ENCODE peak calls at places on chromosomes 3 and 15, in seven cellular contexts. K, V, N, R, L, P and M are unnamed samples.

GRCh38 chr15:40793216-40793989 is 13.5 kb upstream of the ZFYVE19 start:
- DNase-seq in N (peak), K (peak), R (peak), P (no peak), V (peak), L (peak), M (peak)

GRCh38 chr3:86785381-86785780 is 205.6 kb downstream of the VGLL3 start:
- DNase-seq in P (no peak), V (no peak), R (peak), N (no peak), K (peak), L (no peak), M (peak)

GRCh38 chr15:65884511-65884910 is 15.2 kb downstream of the RAB11A start:
- DNase-seq in P (no peak), L (no peak), V (no peak), R (peak), K (no peak), N (no peak), M (no peak)

GRCh38 chr15:39195988-39196486 is 384.8 kb upstream of the THBS1 start:
- DNase-seq in K (peak), P (no peak), R (peak), L (peak), N (peak), V (no peak), M (peak)

GRCh38 chr3:106673926-106674569 is 703.2 kb upstream of the CCDC54 start:
- DNase-seq in L (no peak), P (no peak), K (peak), V (no peak), N (no peak), R (no peak), M (peak)

GRCh38 chr3:167813169-167814123 is 77.9 kb downstream of the SERPINI1 start:
- DNase-seq in L (no peak), K (no peak), R (no peak), N (no peak), V (no peak), P (no peak), M (peak)

GRCh38 chr3:61247191-61247590 is 4.1 kb downstream of the FHIT start:
- DNase-seq in N (no peak), K (no peak), R (no peak), L (no peak), P (no peak), V (no peak), M (no peak)

GRCh38 chr3:23333633-23334032 is 130.5 kb downstream of the UBE2E2 start:
- DNase-seq in K (no peak), R (no peak), P (no peak), L (no peak), V (no peak), N (no peak), M (no peak)

GRCh38 chr3:13288732-13289718 is 131.1 kb downstream of the NUP210 start:
- DNase-seq in R (no peak), L (no peak), V (no peak), K (no peak), N (no peak), P (no peak), M (no peak)

GRCh38 chr3:44906997-44907396 is 32.6 kb downstream of the TGM4 start:
- DNase-seq in V (no peak), N (no peak), R (no peak), L (no peak), K (no peak), P (no peak), M (peak)

GRCh38 chr15:33091983-33092688 is 102.4 kb downstream of the FMN1 start:
- DNase-seq in P (no peak), K (no peak), R (no peak), V (no peak), L (no peak), N (no peak), M (no peak)

GRCh38 chr3:153160451-153161137 is 1.4 kb upstream of the RAP2B start:
- DNase-seq in N (peak), L (peak), V (peak), K (peak), R (peak), P (peak), M (peak)

GRCh38 chr3:9250236-9250635 is 790 bp upstream of the SRGAP3 start:
- DNase-seq in P (no peak), N (no peak), K (no peak), L (no peak), R (no peak), V (no peak), M (peak)

GRCh38 chr15:74906193-74906449 is 530 bp downstream of the FAM219B start:
- DNase-seq in R (peak), N (no peak), P (no peak), L (no peak), V (no peak), K (no peak), M (peak)

GRCh38 chr3:118269537-118270125 is 765.0 kb downstream of the IGSF11 start:
- DNase-seq in K (no peak), L (no peak), R (no peak), V (no peak), N (no peak), P (no peak), M (no peak)

GRCh38 chr15:48469681-48470080 is 138.5 kb downstream of the DUT start:
- DNase-seq in P (no peak), N (no peak), L (no peak), K (no peak), R (no peak), V (no peak), M (no peak)

GRCh38 chr3:13884851-13885703 is 5.2 kb upstream of the WNT7A start:
- DNase-seq in V (no peak), P (peak), K (no peak), L (no peak), R (peak), N (no peak), M (no peak)

GRCh38 chr3:45055032-45055410 is 28.9 kb downstream of the CLEC3B start:
- DNase-seq in N (no peak), R (peak), K (peak), V (no peak), P (no peak), L (peak), M (peak)